ENCODE peak calls at places on chromosomes 11 and 22, in nine cellular contexts. One of them, this sample, is unnamed. For H3K4me1, the result is how much of the 10 kb centered on the place peaks cover.

GRCh38 chr11:105033781-105034180 is 1.2 kb downstream of the CASP1 start:
- DNase-seq in SK-N-SH: no peak
- DNase-seq in heart left ventricle: no peak
- DNase-seq in IMR-90: no peak
- DNase-seq in fibroblast of lung: no peak
- DNase-seq in Peyer's patch: no peak
- DNase-seq in left ventricle myocardium inferior: no peak
- DNase-seq in endodermal cell: no peak
- DNase-seq in naive thymus-derived CD4-positive, alpha-beta T cell: no peak
- DNase-seq in this sample: no peak

GRCh38 chr11:12397953-12398352 is 20.6 kb downstream of the PARVA start:
- DNase-seq in naive thymus-derived CD4-positive, alpha-beta T cell: no peak
- DNase-seq in fibroblast of lung: peak
- DNase-seq in endodermal cell: no peak
- DNase-seq in left ventricle myocardium inferior: peak
- DNase-seq in IMR-90: peak
- DNase-seq in SK-N-SH: no peak
- DNase-seq in Peyer's patch: no peak
- DNase-seq in heart left ventricle: peak
- DNase-seq in this sample: peak

GRCh38 chr11:96127596-96127959 is 203.7 kb upstream of the MTMR2 start:
- DNase-seq in naive thymus-derived CD4-positive, alpha-beta T cell: no peak
- DNase-seq in Peyer's patch: no peak
- DNase-seq in left ventricle myocardium inferior: no peak
- DNase-seq in IMR-90: no peak
- DNase-seq in heart left ventricle: no peak
- DNase-seq in fibroblast of lung: no peak
- DNase-seq in SK-N-SH: no peak
- DNase-seq in endodermal cell: no peak
- DNase-seq in this sample: no peak

GRCh38 chr22:30054764-30055069 is 25.5 kb upstream of the HORMAD2 start:
- DNase-seq in fibroblast of lung: no peak
- DNase-seq in SK-N-SH: peak
- DNase-seq in heart left ventricle: no peak
- DNase-seq in Peyer's patch: no peak
- DNase-seq in endodermal cell: no peak
- DNase-seq in naive thymus-derived CD4-positive, alpha-beta T cell: no peak
- DNase-seq in left ventricle myocardium inferior: no peak
- DNase-seq in IMR-90: no peak
- DNase-seq in this sample: no peak

GRCh38 chr11:101863361-101863760 is 51.4 kb upstream of the CEP126 start:
- DNase-seq in naive thymus-derived CD4-positive, alpha-beta T cell: no peak
- DNase-seq in fibroblast of lung: peak
- DNase-seq in left ventricle myocardium inferior: no peak
- DNase-seq in IMR-90: peak
- DNase-seq in endodermal cell: no peak
- DNase-seq in SK-N-SH: no peak
- DNase-seq in Peyer's patch: no peak
- DNase-seq in heart left ventricle: no peak
- DNase-seq in this sample: no peak

GRCh38 chr11:47995318-47995717 is 15.0 kb downstream of the PTPRJ start:
- DNase-seq in left ventricle myocardium inferior: no peak
- DNase-seq in fibroblast of lung: no peak
- DNase-seq in naive thymus-derived CD4-positive, alpha-beta T cell: no peak
- DNase-seq in IMR-90: no peak
- DNase-seq in endodermal cell: no peak
- DNase-seq in heart left ventricle: no peak
- DNase-seq in SK-N-SH: no peak
- DNase-seq in Peyer's patch: no peak
- DNase-seq in this sample: no peak

GRCh38 chr11:68213135-68213515 is at the start of gene KMT5B:
- DNase-seq in heart left ventricle: peak
- DNase-seq in SK-N-SH: peak
- DNase-seq in naive thymus-derived CD4-positive, alpha-beta T cell: no peak
- DNase-seq in left ventricle myocardium inferior: peak
- DNase-seq in Peyer's patch: peak
- DNase-seq in IMR-90: peak
- DNase-seq in endodermal cell: peak
- DNase-seq in fibroblast of lung: no peak
- DNase-seq in this sample: peak

GRCh38 chr11:128284634-128285033 is 302.7 kb downstream of the ETS1 start:
- DNase-seq in Peyer's patch: no peak
- DNase-seq in naive thymus-derived CD4-positive, alpha-beta T cell: no peak
- DNase-seq in endodermal cell: no peak
- DNase-seq in IMR-90: no peak
- DNase-seq in fibroblast of lung: no peak
- DNase-seq in heart left ventricle: no peak
- DNase-seq in left ventricle myocardium inferior: no peak
- DNase-seq in SK-N-SH: no peak
- DNase-seq in this sample: no peak

GRCh38 chr22:20413217-20414058 is 19.5 kb downstream of the ZNF74 start:
- DNase-seq in IMR-90: no peak
- DNase-seq in left ventricle myocardium inferior: no peak
- DNase-seq in fibroblast of lung: no peak
- DNase-seq in SK-N-SH: no peak
- DNase-seq in naive thymus-derived CD4-positive, alpha-beta T cell: no peak
- DNase-seq in heart left ventricle: no peak
- DNase-seq in Peyer's patch: no peak
- DNase-seq in endodermal cell: no peak
- DNase-seq in this sample: peak

GRCh38 chr11:4102711-4103110 is 8.1 kb downstream of the RRM1 start:
- DNase-seq in fibroblast of lung: no peak
- DNase-seq in naive thymus-derived CD4-positive, alpha-beta T cell: no peak
- DNase-seq in Peyer's patch: no peak
- DNase-seq in endodermal cell: no peak
- DNase-seq in SK-N-SH: no peak
- DNase-seq in left ventricle myocardium inferior: no peak
- DNase-seq in IMR-90: no peak
- DNase-seq in heart left ventricle: no peak
- DNase-seq in this sample: no peak

GRCh38 chr11:93477684-93478234 is 65.4 kb downstream of the SMCO4 start:
- DNase-seq in endodermal cell: peak
- DNase-seq in IMR-90: peak
- DNase-seq in naive thymus-derived CD4-positive, alpha-beta T cell: no peak
- DNase-seq in fibroblast of lung: peak
- DNase-seq in heart left ventricle: no peak
- DNase-seq in SK-N-SH: no peak
- DNase-seq in left ventricle myocardium inferior: no peak
- DNase-seq in Peyer's patch: no peak
- DNase-seq in this sample: no peak

GRCh38 chr11:110318638-110319404 is 22.4 kb upstream of the RDX start:
- DNase-seq in fibroblast of lung: no peak
- DNase-seq in left ventricle myocardium inferior: no peak
- DNase-seq in IMR-90: no peak
- DNase-seq in SK-N-SH: no peak
- DNase-seq in naive thymus-derived CD4-positive, alpha-beta T cell: no peak
- DNase-seq in heart left ventricle: no peak
- DNase-seq in endodermal cell: no peak
- DNase-seq in Peyer's patch: no peak
- DNase-seq in this sample: no peak

GRCh38 chr11:35579557-35580396 is 38.5 kb upstream of the FJX1 start:
- DNase-seq in heart left ventricle: no peak
- DNase-seq in naive thymus-derived CD4-positive, alpha-beta T cell: no peak
- DNase-seq in SK-N-SH: no peak
- DNase-seq in endodermal cell: peak
- DNase-seq in Peyer's patch: no peak
- DNase-seq in fibroblast of lung: peak
- DNase-seq in left ventricle myocardium inferior: no peak
- DNase-seq in IMR-90: peak
- DNase-seq in this sample: no peak

GRCh38 chr11:122155001-122155400 is 39.0 kb upstream of the BLID start:
- DNase-seq in IMR-90: no peak
- DNase-seq in fibroblast of lung: no peak
- DNase-seq in Peyer's patch: no peak
- DNase-seq in heart left ventricle: no peak
- DNase-seq in left ventricle myocardium inferior: no peak
- DNase-seq in endodermal cell: no peak
- DNase-seq in SK-N-SH: no peak
- DNase-seq in naive thymus-derived CD4-positive, alpha-beta T cell: no peak
- DNase-seq in this sample: no peak

GRCh38 chr22:29478326-29479276 is 1.4 kb upstream of the NEFH start:
- DNase-seq in Peyer's patch: no peak
- DNase-seq in IMR-90: no peak
- DNase-seq in left ventricle myocardium inferior: no peak
- DNase-seq in endodermal cell: peak
- DNase-seq in SK-N-SH: peak
- DNase-seq in fibroblast of lung: no peak
- DNase-seq in heart left ventricle: no peak
- DNase-seq in naive thymus-derived CD4-positive, alpha-beta T cell: peak
- DNase-seq in this sample: no peak

GRCh38 chr22:28976588-28976987 is 85.0 kb downstream of the C22orf31 start:
- DNase-seq in SK-N-SH: no peak
- DNase-seq in endodermal cell: no peak
- DNase-seq in naive thymus-derived CD4-positive, alpha-beta T cell: no peak
- DNase-seq in heart left ventricle: no peak
- DNase-seq in left ventricle myocardium inferior: no peak
- DNase-seq in IMR-90: peak
- DNase-seq in fibroblast of lung: peak
- DNase-seq in Peyer's patch: no peak
- DNase-seq in this sample: no peak

GRCh38 chr22:33401291-33401690 is 343.1 kb upstream of the SYN3 start:
- DNase-seq in Peyer's patch: no peak
- DNase-seq in IMR-90: peak
- DNase-seq in SK-N-SH: no peak
- DNase-seq in left ventricle myocardium inferior: no peak
- DNase-seq in naive thymus-derived CD4-positive, alpha-beta T cell: no peak
- DNase-seq in endodermal cell: no peak
- DNase-seq in heart left ventricle: no peak
- DNase-seq in fibroblast of lung: peak
- DNase-seq in this sample: no peak

GRCh38 chr11:101620026-101620425 is 36.2 kb upstream of the TRPC6 start:
- DNase-seq in IMR-90: no peak
- DNase-seq in SK-N-SH: no peak
- DNase-seq in Peyer's patch: no peak
- DNase-seq in heart left ventricle: no peak
- DNase-seq in endodermal cell: no peak
- DNase-seq in naive thymus-derived CD4-positive, alpha-beta T cell: no peak
- DNase-seq in left ventricle myocardium inferior: no peak
- DNase-seq in fibroblast of lung: no peak
- DNase-seq in this sample: no peak

GRCh38 chr22:25389541-25389919 is 170.1 kb downstream of the CRYBB2 start:
- DNase-seq in fibroblast of lung: no peak
- DNase-seq in SK-N-SH: no peak
- DNase-seq in Peyer's patch: no peak
- DNase-seq in heart left ventricle: no peak
- DNase-seq in naive thymus-derived CD4-positive, alpha-beta T cell: no peak
- DNase-seq in endodermal cell: no peak
- DNase-seq in IMR-90: no peak
- DNase-seq in left ventricle myocardium inferior: no peak
- DNase-seq in this sample: no peak
- H3K4me1 ChIP-seq in fibroblast of lung: under half
- H3K4me1 ChIP-seq in SK-N-SH: under half
- H3K4me1 ChIP-seq in Peyer's patch: under half
- H3K4me1 ChIP-seq in heart left ventricle: under half
- H3K4me1 ChIP-seq in naive thymus-derived CD4-positive, alpha-beta T cell: under half
- H3K4me1 ChIP-seq in endodermal cell: under half
- H3K4me1 ChIP-seq in IMR-90: under half
- H3K4me1 ChIP-seq in left ventricle myocardium inferior: half or more
- H3K4me1 ChIP-seq in this sample: under half

DNA sequence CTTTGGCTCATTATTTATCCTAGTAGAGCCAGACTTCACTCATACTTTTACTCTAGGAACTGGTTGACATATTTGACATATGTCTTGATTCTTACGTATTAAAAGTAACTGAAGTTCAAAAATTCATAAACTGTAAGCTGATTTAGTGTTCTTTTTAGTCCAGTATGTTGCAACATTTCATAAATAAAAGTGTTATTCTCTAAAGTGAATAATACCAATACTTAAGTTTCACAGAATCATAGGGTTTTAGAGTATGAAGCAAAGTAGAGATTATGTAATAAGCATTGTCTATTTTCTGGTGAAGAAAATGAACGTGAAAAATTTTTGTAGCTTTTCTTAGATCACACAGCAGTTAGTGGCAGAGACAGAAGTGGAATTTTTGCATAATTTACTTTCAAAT is 225.7 kb downstream of the TMEM135 start:
- DNase-seq in SK-N-SH: no peak
- DNase-seq in Peyer's patch: no peak
- DNase-seq in IMR-90: no peak
- DNase-seq in left ventricle myocardium inferior: no peak
- DNase-seq in endodermal cell: no peak
- DNase-seq in fibroblast of lung: no peak
- DNase-seq in naive thymus-derived CD4-positive, alpha-beta T cell: no peak
- DNase-seq in heart left ventricle: no peak
- DNase-seq in this sample: no peak
- H3K27ac ChIP-seq in SK-N-SH: no peak
- H3K27ac ChIP-seq in Peyer's patch: no peak
- H3K27ac ChIP-seq in IMR-90: no peak
- H3K27ac ChIP-seq in left ventricle myocardium inferior: no peak
- H3K27ac ChIP-seq in endodermal cell: no peak
- H3K27ac ChIP-seq in fibroblast of lung: no peak
- H3K27ac ChIP-seq in naive thymus-derived CD4-positive, alpha-beta T cell: no peak
- H3K27ac ChIP-seq in heart left ventricle: no peak
- H3K27ac ChIP-seq in this sample: no peak

GRCh38 chr11:73141309-73142127 is 600 bp downstream of the FCHSD2 start:
- DNase-seq in SK-N-SH: peak
- DNase-seq in IMR-90: peak
- DNase-seq in heart left ventricle: peak
- DNase-seq in naive thymus-derived CD4-positive, alpha-beta T cell: peak
- DNase-seq in fibroblast of lung: peak
- DNase-seq in endodermal cell: peak
- DNase-seq in Peyer's patch: peak
- DNase-seq in left ventricle myocardium inferior: peak
- DNase-seq in this sample: peak

GRCh38 chr11:73140213-73141030 is 1.7 kb downstream of the FCHSD2 start:
- DNase-seq in IMR-90: peak
- DNase-seq in naive thymus-derived CD4-positive, alpha-beta T cell: no peak
- DNase-seq in heart left ventricle: no peak
- DNase-seq in fibroblast of lung: peak
- DNase-seq in Peyer's patch: peak
- DNase-seq in SK-N-SH: peak
- DNase-seq in left ventricle myocardium inferior: peak
- DNase-seq in endodermal cell: peak
- DNase-seq in this sample: no peak

GRCh38 chr11:73141031-73141308 is 1.1 kb downstream of the FCHSD2 start:
- DNase-seq in heart left ventricle: no peak
- DNase-seq in left ventricle myocardium inferior: peak
- DNase-seq in IMR-90: no peak
- DNase-seq in SK-N-SH: peak
- DNase-seq in fibroblast of lung: peak
- DNase-seq in endodermal cell: no peak
- DNase-seq in naive thymus-derived CD4-positive, alpha-beta T cell: peak
- DNase-seq in Peyer's patch: peak
- DNase-seq in this sample: peak

GRCh38 chr11:73143126-73143838 is 1.2 kb upstream of the FCHSD2 start:
- DNase-seq in Peyer's patch: no peak
- DNase-seq in SK-N-SH: peak
- DNase-seq in heart left ventricle: no peak
- DNase-seq in IMR-90: peak
- DNase-seq in left ventricle myocardium inferior: no peak
- DNase-seq in endodermal cell: no peak
- DNase-seq in fibroblast of lung: peak
- DNase-seq in naive thymus-derived CD4-positive, alpha-beta T cell: no peak
- DNase-seq in this sample: no peak

GRCh38 chr11:73142128-73142377 is at the start of gene FCHSD2:
- DNase-seq in heart left ventricle: no peak
- DNase-seq in SK-N-SH: no peak
- DNase-seq in fibroblast of lung: no peak
- DNase-seq in endodermal cell: no peak
- DNase-seq in Peyer's patch: no peak
- DNase-seq in IMR-90: no peak
- DNase-seq in left ventricle myocardium inferior: no peak
- DNase-seq in naive thymus-derived CD4-positive, alpha-beta T cell: no peak
- DNase-seq in this sample: no peak
- H3K4me1 ChIP-seq in heart left ventricle: under half
- H3K4me1 ChIP-seq in SK-N-SH: under half
- H3K4me1 ChIP-seq in fibroblast of lung: under half
- H3K4me1 ChIP-seq in endodermal cell: under half
- H3K4me1 ChIP-seq in Peyer's patch: under half
- H3K4me1 ChIP-seq in IMR-90: under half
- H3K4me1 ChIP-seq in left ventricle myocardium inferior: half or more
- H3K4me1 ChIP-seq in naive thymus-derived CD4-positive, alpha-beta T cell: under half
- H3K4me1 ChIP-seq in this sample: under half

GRCh38 chr11:117535870-117536411 is 208.3 kb downstream of the CEP164 start:
- DNase-seq in naive thymus-derived CD4-positive, alpha-beta T cell: no peak
- DNase-seq in fibroblast of lung: no peak
- DNase-seq in IMR-90: no peak
- DNase-seq in heart left ventricle: no peak
- DNase-seq in left ventricle myocardium inferior: no peak
- DNase-seq in endodermal cell: no peak
- DNase-seq in SK-N-SH: no peak
- DNase-seq in Peyer's patch: no peak
- DNase-seq in this sample: no peak
- H3K27ac ChIP-seq in naive thymus-derived CD4-positive, alpha-beta T cell: no peak
- H3K27ac ChIP-seq in fibroblast of lung: no peak
- H3K27ac ChIP-seq in IMR-90: no peak
- H3K27ac ChIP-seq in heart left ventricle: no peak
- H3K27ac ChIP-seq in left ventricle myocardium inferior: no peak
- H3K27ac ChIP-seq in endodermal cell: no peak
- H3K27ac ChIP-seq in SK-N-SH: no peak
- H3K27ac ChIP-seq in Peyer's patch: no peak
- H3K27ac ChIP-seq in this sample: no peak